ENCODE peak calls at places on chromosomes 13 and 19, in five cellular contexts. P is psoas muscle; L is HCT116; O is CD8-positive, alpha-beta memory T cell; J is body of pancreas. M is an unnamed sample.
A peak's percentile ranks its signal among the peaks of the same experiment; 100 is the strongest.

GRCh38 chr13:112893570-112894422 is 75.2 kb upstream of the MCF2L start:
- DNase-seq in P (no peak), L (no peak), O (peak; percentile 13), J (peak; percentile 80), M (peak; percentile 39)

GRCh38 chr19:57190301-57190700 is 999 bp upstream of the ZNF264 start:
- DNase-seq in P (no peak), L (no peak), O (no peak), J (no peak), M (no peak)

GRCh38 chr19:2077398-2077797 is 18.7 kb downstream of the MOB3A start:
- DNase-seq in P (no peak), L (no peak), O (no peak), J (no peak), M (no peak)

GRCh38 chr13:26693749-26694463 is 66.7 kb downstream of the GPR12 start:
- DNase-seq in P (no peak), L (no peak), O (no peak), J (no peak), M (no peak)

GRCh38 chr19:19568802-19569756 is 31.0 kb downstream of the CILP2 start:
- DNase-seq in P (no peak), L (no peak), O (no peak), J (no peak), M (no peak)

GRCh38 chr13:76965759-76966421 is 17.6 kb downstream of the ACOD1 start:
- DNase-seq in P (peak; percentile 25), L (no peak), O (no peak), J (peak; percentile 30), M (no peak)

GRCh38 chr13:97757807-97758206 is 195.7 kb upstream of the IPO5 start:
- DNase-seq in P (peak; percentile 19), L (no peak), O (no peak), J (peak; percentile 14), M (no peak)

GRCh38 chr13:101978546-101979315 is 423.1 kb downstream of the FGF14 start:
- DNase-seq in P (no peak), L (no peak), O (no peak), J (no peak), M (no peak)

GRCh38 chr13:23488442-23488841 is 54.9 kb upstream of the SACS start:
- DNase-seq in P (no peak), L (no peak), O (no peak), J (no peak), M (no peak)

GRCh38 chr13:50006426-50007135 is 8.7 kb upstream of the KCNRG start:
- DNase-seq in P (no peak), L (no peak), O (no peak), J (no peak), M (no peak)

GRCh38 chr19:2271516-2272103 is 10.4 kb downstream of the PEAK3 start:
- DNase-seq in P (peak; percentile 67), L (no peak), O (peak; percentile 38), J (peak; percentile 44), M (no peak)

GRCh38 chr19:23002690-23003422 is at the start of gene ZNF728:
- DNase-seq in P (peak; percentile 75), L (no peak), O (no peak), J (peak; percentile 55), M (no peak)
- H3K27ac ChIP-seq in P (no peak within 1 kb of the TSS), L (no peak within 1 kb of the TSS), O (no peak within 1 kb of the TSS), J (no peak within 1 kb of the TSS), M (no peak within 1 kb of the TSS)

GRCh38 chr13:30730526-30730925 is 4.8 kb upstream of the ALOX5AP start:
- DNase-seq in P (no peak), L (no peak), O (no peak), J (peak; percentile 29), M (no peak)
- H3K27ac ChIP-seq in P (no peak overlapping the region), L (no peak overlapping the region), O (no peak overlapping the region), J (no peak overlapping the region), M (no peak overlapping the region)

GRCh38 chr13:91362908-91363307 is 15.4 kb downstream of the MIR17HG start:
- DNase-seq in P (no peak), L (no peak), O (no peak), J (no peak), M (no peak)

GRCh38 chr13:91372813-91373420 is 25.4 kb downstream of the MIR17HG start:
- DNase-seq in P (no peak), L (no peak), O (no peak), J (no peak), M (no peak)

GRCh38 chr13:91368676-91369425 is 21.4 kb downstream of the MIR17HG start:
- DNase-seq in P (no peak), L (no peak), O (no peak), J (no peak), M (no peak)

GRCh38 chr13:91369432-91369831 is 21.9 kb downstream of the MIR17HG start:
- DNase-seq in P (no peak), L (no peak), O (no peak), J (no peak), M (no peak)

GRCh38 chr13:91368101-91368500 is 20.6 kb downstream of the MIR17HG start:
- DNase-seq in P (no peak), L (no peak), O (no peak), J (no peak), M (no peak)
- H3K27ac ChIP-seq in P (no peak overlapping the region), L (no peak overlapping the region), O (no peak overlapping the region), J (no peak overlapping the region), M (no peak overlapping the region)

DNA sequence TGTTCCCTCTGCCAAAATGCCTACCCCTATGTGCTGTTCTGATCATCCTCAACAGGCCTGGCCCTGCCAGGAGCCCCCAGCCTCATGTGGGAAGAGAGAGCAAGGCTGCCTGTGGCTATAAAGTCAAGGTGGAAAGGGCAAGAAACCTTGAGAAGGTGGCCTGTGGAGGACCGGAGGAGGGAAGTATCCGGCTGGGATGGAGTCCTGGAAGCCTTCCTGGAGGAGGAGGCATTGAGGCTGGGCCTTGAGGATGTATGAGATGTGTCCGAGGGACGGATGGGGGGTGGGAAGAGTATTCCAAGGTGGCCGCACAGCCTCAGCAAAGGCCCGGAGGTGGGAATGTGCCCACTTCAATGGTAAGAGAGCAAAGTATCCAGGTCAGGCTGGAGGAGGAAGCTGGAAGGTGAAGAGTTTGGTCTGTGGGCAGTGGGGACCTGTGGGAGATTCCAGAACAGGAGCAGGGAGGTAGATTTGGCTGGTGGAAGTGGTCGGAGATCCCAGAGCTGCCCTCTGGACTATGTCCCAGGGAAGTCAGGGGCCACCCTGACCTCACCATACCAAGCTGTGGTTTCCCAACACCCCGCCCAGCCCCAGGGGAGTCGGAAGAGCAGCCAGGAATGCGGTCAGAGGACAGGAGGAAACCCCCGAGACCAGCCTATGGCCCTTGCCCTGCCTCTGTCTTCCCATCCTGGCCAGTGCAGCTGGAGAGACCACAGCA is 3.0 kb upstream of the PLIN4 start:
- DNase-seq in P (no peak), L (no peak), O (no peak), J (no peak), M (no peak)
- H3K27ac ChIP-seq in P (peak overlapping the region; percentile 36), L (no peak overlapping the region), O (no peak overlapping the region), J (no peak overlapping the region), M (no peak overlapping the region)

GRCh38 chr13:87129602-87130300 is 541.4 kb upstream of the SLITRK5 start:
- DNase-seq in P (no peak), L (no peak), O (no peak), J (no peak), M (no peak)
- H3K27ac ChIP-seq in P (no peak overlapping the region), L (no peak overlapping the region), O (no peak overlapping the region), J (no peak overlapping the region), M (no peak overlapping the region)

DNA sequence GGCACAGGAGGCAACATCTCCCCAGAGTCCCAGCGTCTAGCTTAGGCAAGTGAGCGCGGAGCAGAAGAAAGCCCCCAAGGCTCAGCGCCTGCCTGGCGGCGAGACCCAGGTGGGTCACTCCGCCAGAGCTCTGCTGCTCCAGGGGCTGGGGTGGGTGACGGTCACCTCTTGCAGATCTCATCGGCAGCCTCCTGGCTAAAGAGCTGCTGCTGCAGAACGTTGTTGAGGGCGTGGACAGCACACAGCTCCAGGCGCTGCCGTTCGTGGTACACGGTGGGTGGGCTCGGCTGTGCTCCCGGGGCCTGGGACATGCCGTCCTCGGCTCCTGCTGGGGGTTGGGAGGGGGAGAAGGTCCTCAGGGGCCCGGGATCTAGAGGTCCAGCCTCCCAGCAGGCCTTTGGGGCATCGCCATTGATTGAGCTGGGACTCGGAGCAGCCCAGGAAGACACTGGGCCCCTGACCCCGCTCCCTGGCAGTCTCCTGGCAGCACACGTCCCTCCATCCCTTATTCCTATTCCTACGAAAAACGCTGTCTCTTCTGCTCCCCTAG is 795 bp downstream of the JOSD2 start:
- DNase-seq in P (no peak), L (no peak), O (no peak), J (no peak), M (no peak)
- H3K27ac ChIP-seq in P (peak overlapping the region; percentile 80), L (peak overlapping the region; percentile 77), O (peak overlapping the region; percentile 90), J (no peak overlapping the region), M (peak overlapping the region; percentile 81)

DNA sequence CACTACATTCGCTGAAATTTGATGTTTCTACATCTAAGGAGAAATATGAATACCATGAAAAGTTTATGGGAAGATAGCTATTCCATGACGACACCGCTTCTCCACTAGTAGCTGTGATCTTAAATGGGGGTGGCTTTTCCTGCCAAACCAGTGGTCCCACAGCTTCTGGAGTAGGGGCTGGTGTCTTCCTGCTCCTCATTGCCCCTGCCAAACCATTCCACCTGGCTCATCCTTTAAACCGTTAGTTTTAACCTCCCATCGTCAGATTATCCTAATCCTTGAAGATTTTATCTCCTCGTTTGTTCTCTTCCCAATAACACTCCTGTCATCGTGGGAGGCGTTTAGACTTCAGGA is 568 bp upstream of the ZNF230 start:
- DNase-seq in P (no peak), L (no peak), O (no peak), J (no peak), M (no peak)
- H3K27ac ChIP-seq in P (peak overlapping the region; percentile 79), L (peak overlapping the region; percentile 0), O (peak overlapping the region; percentile 69), J (peak overlapping the region; percentile 61), M (peak overlapping the region; percentile 96)

GRCh38 chr19:46977548-46977947 is 42.1 kb upstream of the NPAS1 start:
- DNase-seq in P (no peak), L (no peak), O (no peak), J (no peak), M (no peak)
- H3K27ac ChIP-seq in P (peak overlapping the region; percentile 91), L (no peak overlapping the region), O (no peak overlapping the region), J (peak overlapping the region; percentile 71), M (no peak overlapping the region)

DNA sequence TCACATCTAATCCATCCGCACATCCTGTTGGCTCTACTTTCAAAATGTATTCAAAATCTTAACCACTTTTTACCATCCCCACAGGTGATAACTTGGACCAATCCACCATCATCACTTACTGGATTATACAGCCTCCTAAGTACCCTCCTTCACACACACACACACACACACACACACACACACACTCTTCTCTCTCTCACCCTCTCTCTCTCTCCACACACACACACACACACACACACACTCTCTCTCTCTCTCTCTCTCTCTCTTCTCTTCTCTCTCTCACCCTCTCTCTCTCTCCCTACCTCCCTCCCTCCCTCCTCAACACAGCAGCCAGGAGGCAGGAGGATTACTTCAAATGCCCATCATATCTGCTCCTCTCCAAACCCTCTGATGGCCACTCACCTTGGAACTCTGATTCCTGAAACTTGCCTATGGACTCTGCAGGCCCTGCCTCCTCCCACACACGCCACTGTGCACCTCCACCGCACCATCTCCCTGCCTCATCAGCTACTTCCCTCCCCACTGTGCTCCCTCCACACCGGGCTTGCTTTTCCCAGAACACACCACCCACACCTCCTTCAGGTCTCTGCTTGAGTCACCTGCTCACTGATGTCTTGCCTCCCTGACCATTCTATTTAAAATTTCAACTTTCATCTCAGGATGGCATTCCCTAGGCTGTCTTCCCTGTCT is 39.7 kb downstream of the RCBTB2 start:
- DNase-seq in P (no peak), L (no peak), O (peak; percentile 17), J (no peak), M (peak; percentile 71)
- H3K27ac ChIP-seq in P (peak overlapping the region; percentile 3), L (no peak overlapping the region), O (peak overlapping the region; percentile 72), J (peak overlapping the region; percentile 22), M (peak overlapping the region; percentile 88)

M was measured in DND-41.